ENCODE peak calls at places on chromosome 18, in eight cellular contexts. One of them, this sample, is unnamed.

GRCh38 chr18:11035814-11036213 is 113.6 kb downstream of the PIEZO2 start:
- DNase-seq in choroid plexus epithelial cell: no peak
- DNase-seq in Peyer's patch: no peak
- DNase-seq in GM23338: no peak
- DNase-seq in brain microvascular endothelial cell: no peak
- DNase-seq in transverse colon: no peak
- DNase-seq in PC-3: no peak
- DNase-seq in CD8-positive, alpha-beta memory T cell: no peak
- DNase-seq in this sample: no peak

GRCh38 chr18:13481331-13481730 is 245.0 kb downstream of the FAM210A start:
- DNase-seq in choroid plexus epithelial cell: no peak
- DNase-seq in Peyer's patch: no peak
- DNase-seq in GM23338: no peak
- DNase-seq in brain microvascular endothelial cell: no peak
- DNase-seq in transverse colon: no peak
- DNase-seq in PC-3: no peak
- DNase-seq in CD8-positive, alpha-beta memory T cell: no peak
- DNase-seq in this sample: no peak

GRCh38 chr18:34742761-34743366 is 32.8 kb downstream of the DTNA start:
- DNase-seq in choroid plexus epithelial cell: no peak
- DNase-seq in Peyer's patch: no peak
- DNase-seq in GM23338: no peak
- DNase-seq in brain microvascular endothelial cell: no peak
- DNase-seq in transverse colon: no peak
- DNase-seq in PC-3: no peak
- DNase-seq in CD8-positive, alpha-beta memory T cell: no peak
- DNase-seq in this sample: no peak

GRCh38 chr18:30957086-30957485 is 85.5 kb downstream of the DSC3 start:
- DNase-seq in choroid plexus epithelial cell: peak
- DNase-seq in Peyer's patch: no peak
- DNase-seq in GM23338: no peak
- DNase-seq in brain microvascular endothelial cell: no peak
- DNase-seq in transverse colon: no peak
- DNase-seq in PC-3: peak
- DNase-seq in CD8-positive, alpha-beta memory T cell: no peak
- DNase-seq in this sample: peak

GRCh38 chr18:3510896-3511295 is 60.9 kb downstream of the TGIF1 start:
- DNase-seq in choroid plexus epithelial cell: no peak
- DNase-seq in Peyer's patch: no peak
- DNase-seq in GM23338: no peak
- DNase-seq in brain microvascular endothelial cell: no peak
- DNase-seq in transverse colon: no peak
- DNase-seq in PC-3: no peak
- DNase-seq in CD8-positive, alpha-beta memory T cell: no peak
- DNase-seq in this sample: no peak

GRCh38 chr18:240175-240574 is 27.7 kb downstream of the THOC1 start:
- DNase-seq in choroid plexus epithelial cell: peak
- DNase-seq in Peyer's patch: no peak
- DNase-seq in GM23338: no peak
- DNase-seq in brain microvascular endothelial cell: no peak
- DNase-seq in transverse colon: no peak
- DNase-seq in PC-3: no peak
- DNase-seq in CD8-positive, alpha-beta memory T cell: no peak
- DNase-seq in this sample: no peak

GRCh38 chr18:39414009-39414700 is 1848.6 kb upstream of the CELF4 start:
- DNase-seq in choroid plexus epithelial cell: peak
- DNase-seq in Peyer's patch: no peak
- DNase-seq in GM23338: no peak
- DNase-seq in brain microvascular endothelial cell: peak
- DNase-seq in transverse colon: no peak
- DNase-seq in PC-3: peak
- DNase-seq in CD8-positive, alpha-beta memory T cell: no peak
- DNase-seq in this sample: peak

GRCh38 chr18:76979111-76979751 is 153.4 kb downstream of the MBP start:
- DNase-seq in choroid plexus epithelial cell: no peak
- DNase-seq in Peyer's patch: no peak
- DNase-seq in GM23338: no peak
- DNase-seq in brain microvascular endothelial cell: no peak
- DNase-seq in transverse colon: no peak
- DNase-seq in PC-3: no peak
- DNase-seq in CD8-positive, alpha-beta memory T cell: no peak
- DNase-seq in this sample: no peak

GRCh38 chr18:21167641-21168372 is 56.2 kb upstream of the ROCK1 start:
- DNase-seq in choroid plexus epithelial cell: peak
- DNase-seq in Peyer's patch: no peak
- DNase-seq in GM23338: peak
- DNase-seq in brain microvascular endothelial cell: no peak
- DNase-seq in transverse colon: peak
- DNase-seq in PC-3: peak
- DNase-seq in CD8-positive, alpha-beta memory T cell: no peak
- DNase-seq in this sample: peak

GRCh38 chr18:60872434-60872833 is 460.8 kb upstream of the CDH20 start:
- DNase-seq in choroid plexus epithelial cell: no peak
- DNase-seq in Peyer's patch: no peak
- DNase-seq in GM23338: no peak
- DNase-seq in brain microvascular endothelial cell: no peak
- DNase-seq in transverse colon: no peak
- DNase-seq in PC-3: no peak
- DNase-seq in CD8-positive, alpha-beta memory T cell: no peak
- DNase-seq in this sample: no peak
- H3K4me3 ChIP-seq in choroid plexus epithelial cell: no peak
- H3K4me3 ChIP-seq in Peyer's patch: no peak
- H3K4me3 ChIP-seq in GM23338: no peak
- H3K4me3 ChIP-seq in brain microvascular endothelial cell: no peak
- H3K4me3 ChIP-seq in transverse colon: no peak
- H3K4me3 ChIP-seq in PC-3: no peak
- H3K4me3 ChIP-seq in CD8-positive, alpha-beta memory T cell: no peak
- H3K4me3 ChIP-seq in this sample: no peak

GRCh38 chr18:28771849-28772248 is 594.9 kb upstream of the CDH2 start:
- DNase-seq in choroid plexus epithelial cell: peak
- DNase-seq in Peyer's patch: no peak
- DNase-seq in GM23338: no peak
- DNase-seq in brain microvascular endothelial cell: no peak
- DNase-seq in transverse colon: no peak
- DNase-seq in PC-3: no peak
- DNase-seq in CD8-positive, alpha-beta memory T cell: no peak
- DNase-seq in this sample: no peak
- H3K4me3 ChIP-seq in choroid plexus epithelial cell: no peak
- H3K4me3 ChIP-seq in Peyer's patch: no peak
- H3K4me3 ChIP-seq in GM23338: no peak
- H3K4me3 ChIP-seq in brain microvascular endothelial cell: no peak
- H3K4me3 ChIP-seq in transverse colon: no peak
- H3K4me3 ChIP-seq in PC-3: no peak
- H3K4me3 ChIP-seq in CD8-positive, alpha-beta memory T cell: no peak
- H3K4me3 ChIP-seq in this sample: no peak

DNA sequence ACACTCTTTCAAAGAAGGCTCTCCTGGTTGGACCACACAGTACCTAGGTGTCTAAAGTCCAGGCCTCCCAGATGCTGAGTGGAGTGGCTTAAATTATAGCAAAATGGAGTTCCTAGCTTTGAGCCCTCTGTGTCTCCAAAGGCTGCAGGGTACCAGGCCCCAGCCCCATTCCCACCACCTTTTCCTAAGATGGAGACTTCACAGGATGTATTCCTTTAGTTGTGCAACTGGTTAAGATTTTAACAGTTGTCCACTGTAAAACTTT is 4.9 kb downstream of the SMAD7 start:
- DNase-seq in choroid plexus epithelial cell: no peak
- DNase-seq in Peyer's patch: no peak
- DNase-seq in GM23338: no peak
- DNase-seq in brain microvascular endothelial cell: no peak
- DNase-seq in transverse colon: no peak
- DNase-seq in PC-3: no peak
- DNase-seq in CD8-positive, alpha-beta memory T cell: no peak
- DNase-seq in this sample: no peak
- H3K4me3 ChIP-seq in choroid plexus epithelial cell: no peak
- H3K4me3 ChIP-seq in Peyer's patch: peak
- H3K4me3 ChIP-seq in GM23338: peak
- H3K4me3 ChIP-seq in brain microvascular endothelial cell: peak
- H3K4me3 ChIP-seq in transverse colon: no peak
- H3K4me3 ChIP-seq in PC-3: no peak
- H3K4me3 ChIP-seq in CD8-positive, alpha-beta memory T cell: no peak
- H3K4me3 ChIP-seq in this sample: no peak

GRCh38 chr18:25164837-25165791 is 186.9 kb downstream of the ZNF521 start:
- DNase-seq in choroid plexus epithelial cell: peak
- DNase-seq in Peyer's patch: no peak
- DNase-seq in GM23338: no peak
- DNase-seq in brain microvascular endothelial cell: peak
- DNase-seq in transverse colon: no peak
- DNase-seq in PC-3: no peak
- DNase-seq in CD8-positive, alpha-beta memory T cell: no peak
- DNase-seq in this sample: no peak
- H3K4me3 ChIP-seq in choroid plexus epithelial cell: peak
- H3K4me3 ChIP-seq in Peyer's patch: peak
- H3K4me3 ChIP-seq in GM23338: no peak
- H3K4me3 ChIP-seq in brain microvascular endothelial cell: peak
- H3K4me3 ChIP-seq in transverse colon: no peak
- H3K4me3 ChIP-seq in PC-3: no peak
- H3K4me3 ChIP-seq in CD8-positive, alpha-beta memory T cell: no peak
- H3K4me3 ChIP-seq in this sample: peak

GRCh38 chr18:61549411-61549810 is 216.2 kb downstream of the CDH20 start:
- DNase-seq in choroid plexus epithelial cell: no peak
- DNase-seq in Peyer's patch: no peak
- DNase-seq in GM23338: no peak
- DNase-seq in brain microvascular endothelial cell: no peak
- DNase-seq in transverse colon: no peak
- DNase-seq in PC-3: no peak
- DNase-seq in CD8-positive, alpha-beta memory T cell: no peak
- DNase-seq in this sample: no peak

GRCh38 chr18:61545281-61546245 is 212.3 kb downstream of the CDH20 start:
- DNase-seq in choroid plexus epithelial cell: no peak
- DNase-seq in Peyer's patch: no peak
- DNase-seq in GM23338: no peak
- DNase-seq in brain microvascular endothelial cell: no peak
- DNase-seq in transverse colon: no peak
- DNase-seq in PC-3: no peak
- DNase-seq in CD8-positive, alpha-beta memory T cell: no peak
- DNase-seq in this sample: no peak

GRCh38 chr18:61543518-61543917 is 210.3 kb downstream of the CDH20 start:
- DNase-seq in choroid plexus epithelial cell: no peak
- DNase-seq in Peyer's patch: no peak
- DNase-seq in GM23338: no peak
- DNase-seq in brain microvascular endothelial cell: no peak
- DNase-seq in transverse colon: no peak
- DNase-seq in PC-3: no peak
- DNase-seq in CD8-positive, alpha-beta memory T cell: no peak
- DNase-seq in this sample: no peak

GRCh38 chr18:61544178-61544577 is 210.9 kb downstream of the CDH20 start:
- DNase-seq in choroid plexus epithelial cell: no peak
- DNase-seq in Peyer's patch: no peak
- DNase-seq in GM23338: no peak
- DNase-seq in brain microvascular endothelial cell: no peak
- DNase-seq in transverse colon: no peak
- DNase-seq in PC-3: no peak
- DNase-seq in CD8-positive, alpha-beta memory T cell: no peak
- DNase-seq in this sample: no peak

GRCh38 chr18:61546598-61546997 is 213.4 kb downstream of the CDH20 start:
- DNase-seq in choroid plexus epithelial cell: peak
- DNase-seq in Peyer's patch: no peak
- DNase-seq in GM23338: no peak
- DNase-seq in brain microvascular endothelial cell: peak
- DNase-seq in transverse colon: no peak
- DNase-seq in PC-3: peak
- DNase-seq in CD8-positive, alpha-beta memory T cell: no peak
- DNase-seq in this sample: peak
- H3K4me3 ChIP-seq in choroid plexus epithelial cell: no peak
- H3K4me3 ChIP-seq in Peyer's patch: no peak
- H3K4me3 ChIP-seq in GM23338: no peak
- H3K4me3 ChIP-seq in brain microvascular endothelial cell: no peak
- H3K4me3 ChIP-seq in transverse colon: no peak
- H3K4me3 ChIP-seq in PC-3: no peak
- H3K4me3 ChIP-seq in CD8-positive, alpha-beta memory T cell: no peak
- H3K4me3 ChIP-seq in this sample: no peak

GRCh38 chr18:36112302-36112701 is 16.8 kb downstream of the SLC39A6 start:
- DNase-seq in choroid plexus epithelial cell: no peak
- DNase-seq in Peyer's patch: no peak
- DNase-seq in GM23338: no peak
- DNase-seq in brain microvascular endothelial cell: no peak
- DNase-seq in transverse colon: no peak
- DNase-seq in PC-3: no peak
- DNase-seq in CD8-positive, alpha-beta memory T cell: no peak
- DNase-seq in this sample: no peak

GRCh38 chr18:36114251-36114650 is 14.9 kb downstream of the SLC39A6 start:
- DNase-seq in choroid plexus epithelial cell: no peak
- DNase-seq in Peyer's patch: no peak
- DNase-seq in GM23338: no peak
- DNase-seq in brain microvascular endothelial cell: no peak
- DNase-seq in transverse colon: no peak
- DNase-seq in PC-3: no peak
- DNase-seq in CD8-positive, alpha-beta memory T cell: no peak
- DNase-seq in this sample: no peak

GRCh38 chr18:36107477-36107876 is 21.7 kb downstream of the SLC39A6 start:
- DNase-seq in choroid plexus epithelial cell: no peak
- DNase-seq in Peyer's patch: no peak
- DNase-seq in GM23338: no peak
- DNase-seq in brain microvascular endothelial cell: no peak
- DNase-seq in transverse colon: no peak
- DNase-seq in PC-3: no peak
- DNase-seq in CD8-positive, alpha-beta memory T cell: no peak
- DNase-seq in this sample: no peak

GRCh38 chr18:36108601-36109000 is 20.5 kb downstream of the SLC39A6 start:
- DNase-seq in choroid plexus epithelial cell: no peak
- DNase-seq in Peyer's patch: no peak
- DNase-seq in GM23338: no peak
- DNase-seq in brain microvascular endothelial cell: no peak
- DNase-seq in transverse colon: no peak
- DNase-seq in PC-3: peak
- DNase-seq in CD8-positive, alpha-beta memory T cell: no peak
- DNase-seq in this sample: peak

DNA sequence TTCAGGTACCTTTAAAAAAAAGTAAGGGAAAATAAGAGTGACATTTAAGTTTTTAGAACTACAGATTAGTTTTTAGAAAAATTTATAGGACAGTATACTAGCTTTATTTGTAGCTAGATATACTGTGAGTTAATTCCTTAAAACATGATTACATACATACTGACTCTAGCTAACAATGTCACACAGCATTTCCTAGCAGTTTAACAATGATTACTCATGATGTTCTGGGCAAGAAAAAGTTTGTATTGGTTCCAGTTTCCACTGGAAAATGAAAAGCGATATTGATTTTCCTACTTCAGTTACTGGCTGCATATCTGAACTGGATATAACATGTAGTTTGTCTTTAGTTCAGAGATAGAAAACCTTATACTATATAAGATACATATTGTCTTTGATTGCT is 19.4 kb downstream of the SLC39A6 start:
- DNase-seq in choroid plexus epithelial cell: no peak
- DNase-seq in Peyer's patch: no peak
- DNase-seq in GM23338: no peak
- DNase-seq in brain microvascular endothelial cell: no peak
- DNase-seq in transverse colon: no peak
- DNase-seq in PC-3: peak
- DNase-seq in CD8-positive, alpha-beta memory T cell: no peak
- DNase-seq in this sample: no peak
- H3K4me3 ChIP-seq in choroid plexus epithelial cell: no peak
- H3K4me3 ChIP-seq in Peyer's patch: no peak
- H3K4me3 ChIP-seq in GM23338: no peak
- H3K4me3 ChIP-seq in brain microvascular endothelial cell: no peak
- H3K4me3 ChIP-seq in transverse colon: no peak
- H3K4me3 ChIP-seq in PC-3: no peak
- H3K4me3 ChIP-seq in CD8-positive, alpha-beta memory T cell: no peak
- H3K4me3 ChIP-seq in this sample: no peak

GRCh38 chr18:24157855-24158254 is 19.0 kb downstream of the CABYR start:
- DNase-seq in choroid plexus epithelial cell: no peak
- DNase-seq in Peyer's patch: no peak
- DNase-seq in GM23338: no peak
- DNase-seq in brain microvascular endothelial cell: no peak
- DNase-seq in transverse colon: no peak
- DNase-seq in PC-3: no peak
- DNase-seq in CD8-positive, alpha-beta memory T cell: no peak
- DNase-seq in this sample: no peak
- H3K4me3 ChIP-seq in choroid plexus epithelial cell: no peak
- H3K4me3 ChIP-seq in Peyer's patch: no peak
- H3K4me3 ChIP-seq in GM23338: no peak
- H3K4me3 ChIP-seq in brain microvascular endothelial cell: no peak
- H3K4me3 ChIP-seq in transverse colon: no peak
- H3K4me3 ChIP-seq in PC-3: no peak
- H3K4me3 ChIP-seq in CD8-positive, alpha-beta memory T cell: no peak
- H3K4me3 ChIP-seq in this sample: no peak

This sample was measured in epithelial cell of esophagus.